ENCODE peak calls at places on chromosomes 1 and 21, in seven cellular contexts. One of them, this sample, is unnamed.

GRCh38 chr1:176894450-176894849 is 270.1 kb downstream of the ASTN1 start:
- DNase-seq in stomach: no peak
- DNase-seq in lung: no peak
- DNase-seq in CD4-positive, alpha-beta memory T cell: no peak
- DNase-seq in CD8-positive, alpha-beta memory T cell: no peak
- DNase-seq in breast epithelium: no peak
- DNase-seq in sigmoid colon: no peak
- DNase-seq in this sample: no peak

GRCh38 chr1:12143631-12144155 is 23.1 kb upstream of the TNFRSF1B start:
- DNase-seq in stomach: peak; percentile 71
- DNase-seq in lung: peak; percentile 83
- DNase-seq in CD4-positive, alpha-beta memory T cell: no peak
- DNase-seq in CD8-positive, alpha-beta memory T cell: no peak
- DNase-seq in breast epithelium: peak; percentile 73
- DNase-seq in sigmoid colon: peak; percentile 94
- DNase-seq in this sample: no peak

GRCh38 chr1:204846546-204846945 is 24.1 kb upstream of the NFASC start:
- DNase-seq in stomach: no peak
- DNase-seq in lung: no peak
- DNase-seq in CD4-positive, alpha-beta memory T cell: no peak
- DNase-seq in CD8-positive, alpha-beta memory T cell: no peak
- DNase-seq in breast epithelium: no peak
- DNase-seq in sigmoid colon: no peak
- DNase-seq in this sample: no peak

GRCh38 chr1:7847599-7847998 is 5.3 kb downstream of the UTS2 start:
- DNase-seq in stomach: no peak
- DNase-seq in lung: no peak
- DNase-seq in CD4-positive, alpha-beta memory T cell: no peak
- DNase-seq in CD8-positive, alpha-beta memory T cell: no peak
- DNase-seq in breast epithelium: no peak
- DNase-seq in sigmoid colon: no peak
- DNase-seq in this sample: no peak

GRCh38 chr1:98557808-98558390 is 103.6 kb upstream of the SNX7 start:
- DNase-seq in stomach: no peak
- DNase-seq in lung: no peak
- DNase-seq in CD4-positive, alpha-beta memory T cell: no peak
- DNase-seq in CD8-positive, alpha-beta memory T cell: no peak
- DNase-seq in breast epithelium: no peak
- DNase-seq in sigmoid colon: no peak
- DNase-seq in this sample: no peak

GRCh38 chr1:81126989-81127571 is 673.7 kb upstream of the ADGRL2 start:
- DNase-seq in stomach: no peak
- DNase-seq in lung: no peak
- DNase-seq in CD4-positive, alpha-beta memory T cell: no peak
- DNase-seq in CD8-positive, alpha-beta memory T cell: no peak
- DNase-seq in breast epithelium: no peak
- DNase-seq in sigmoid colon: no peak
- DNase-seq in this sample: no peak

GRCh38 chr1:76998582-76999189 is 131.4 kb downstream of the ST6GALNAC5 start:
- DNase-seq in stomach: no peak
- DNase-seq in lung: no peak
- DNase-seq in CD4-positive, alpha-beta memory T cell: no peak
- DNase-seq in CD8-positive, alpha-beta memory T cell: no peak
- DNase-seq in breast epithelium: no peak
- DNase-seq in sigmoid colon: no peak
- DNase-seq in this sample: peak; percentile 52

GRCh38 chr21:39094847-39095525 is 88.3 kb downstream of the PSMG1 start:
- DNase-seq in stomach: no peak
- DNase-seq in lung: no peak
- DNase-seq in CD4-positive, alpha-beta memory T cell: no peak
- DNase-seq in CD8-positive, alpha-beta memory T cell: no peak
- DNase-seq in breast epithelium: no peak
- DNase-seq in sigmoid colon: no peak
- DNase-seq in this sample: no peak

GRCh38 chr1:113325039-113325438 is 65.3 kb upstream of the MAGI3 start:
- DNase-seq in stomach: peak; percentile 34
- DNase-seq in lung: no peak
- DNase-seq in CD4-positive, alpha-beta memory T cell: no peak
- DNase-seq in CD8-positive, alpha-beta memory T cell: no peak
- DNase-seq in breast epithelium: no peak
- DNase-seq in sigmoid colon: no peak
- DNase-seq in this sample: peak; percentile 7

GRCh38 chr1:173527151-173527826 is 50.2 kb downstream of the PRDX6 start:
- DNase-seq in stomach: no peak
- DNase-seq in lung: no peak
- DNase-seq in CD4-positive, alpha-beta memory T cell: no peak
- DNase-seq in CD8-positive, alpha-beta memory T cell: no peak
- DNase-seq in breast epithelium: no peak
- DNase-seq in sigmoid colon: no peak
- DNase-seq in this sample: no peak

GRCh38 chr1:39866767-39867166 is 16.5 kb downstream of the TRIT1 start:
- DNase-seq in stomach: no peak
- DNase-seq in lung: no peak
- DNase-seq in CD4-positive, alpha-beta memory T cell: no peak
- DNase-seq in CD8-positive, alpha-beta memory T cell: no peak
- DNase-seq in breast epithelium: no peak
- DNase-seq in sigmoid colon: no peak
- DNase-seq in this sample: no peak

GRCh38 chr1:25246600-25247023 is 642 bp downstream of the RSRP1 start:
- DNase-seq in stomach: peak; percentile 34
- DNase-seq in lung: no peak
- DNase-seq in CD4-positive, alpha-beta memory T cell: peak; percentile 50
- DNase-seq in CD8-positive, alpha-beta memory T cell: peak; percentile 42
- DNase-seq in breast epithelium: no peak
- DNase-seq in sigmoid colon: peak; percentile 77
- DNase-seq in this sample: no peak

GRCh38 chr1:224860488-224860887 is 69.0 kb upstream of the DNAH14 start:
- DNase-seq in stomach: no peak
- DNase-seq in lung: no peak
- DNase-seq in CD4-positive, alpha-beta memory T cell: no peak
- DNase-seq in CD8-positive, alpha-beta memory T cell: no peak
- DNase-seq in breast epithelium: no peak
- DNase-seq in sigmoid colon: no peak
- DNase-seq in this sample: no peak

GRCh38 chr1:147494998-147495580 is 46.2 kb upstream of the BCL9 start:
- DNase-seq in stomach: peak; percentile 70
- DNase-seq in lung: peak; percentile 61
- DNase-seq in CD4-positive, alpha-beta memory T cell: peak; percentile 69
- DNase-seq in CD8-positive, alpha-beta memory T cell: peak; percentile 56
- DNase-seq in breast epithelium: peak; percentile 45
- DNase-seq in sigmoid colon: peak; percentile 88
- DNase-seq in this sample: peak; percentile 46

GRCh38 chr1:64031191-64031590 is 172.2 kb upstream of the UBE2U start:
- DNase-seq in stomach: no peak
- DNase-seq in lung: no peak
- DNase-seq in CD4-positive, alpha-beta memory T cell: no peak
- DNase-seq in CD8-positive, alpha-beta memory T cell: no peak
- DNase-seq in breast epithelium: no peak
- DNase-seq in sigmoid colon: no peak
- DNase-seq in this sample: no peak

GRCh38 chr21:36927718-36928117 is 38.8 kb downstream of the HLCS start:
- DNase-seq in stomach: peak; percentile 84
- DNase-seq in lung: peak; percentile 72
- DNase-seq in CD4-positive, alpha-beta memory T cell: peak; percentile 48
- DNase-seq in CD8-positive, alpha-beta memory T cell: peak; percentile 22
- DNase-seq in breast epithelium: peak; percentile 56
- DNase-seq in sigmoid colon: peak; percentile 80
- DNase-seq in this sample: peak; percentile 52

GRCh38 chr1:117036018-117036421 is 24.1 kb upstream of the TTF2 start:
- DNase-seq in stomach: no peak
- DNase-seq in lung: no peak
- DNase-seq in CD4-positive, alpha-beta memory T cell: no peak
- DNase-seq in CD8-positive, alpha-beta memory T cell: no peak
- DNase-seq in breast epithelium: no peak
- DNase-seq in sigmoid colon: no peak
- DNase-seq in this sample: no peak

GRCh38 chr1:88634538-88634937 is 49.5 kb upstream of the PKN2 start:
- DNase-seq in stomach: no peak
- DNase-seq in lung: no peak
- DNase-seq in CD4-positive, alpha-beta memory T cell: no peak
- DNase-seq in CD8-positive, alpha-beta memory T cell: no peak
- DNase-seq in breast epithelium: no peak
- DNase-seq in sigmoid colon: no peak
- DNase-seq in this sample: no peak

GRCh38 chr1:244837597-244838258 is 2.3 kb downstream of the COX20 start:
- DNase-seq in stomach: no peak
- DNase-seq in lung: no peak
- DNase-seq in CD4-positive, alpha-beta memory T cell: no peak
- DNase-seq in CD8-positive, alpha-beta memory T cell: no peak
- DNase-seq in breast epithelium: no peak
- DNase-seq in sigmoid colon: no peak
- DNase-seq in this sample: no peak

GRCh38 chr1:53526451-53527101 is 67.4 kb downstream of the DMRTB1 start:
- DNase-seq in stomach: peak; percentile 56
- DNase-seq in lung: no peak
- DNase-seq in CD4-positive, alpha-beta memory T cell: no peak
- DNase-seq in CD8-positive, alpha-beta memory T cell: no peak
- DNase-seq in breast epithelium: no peak
- DNase-seq in sigmoid colon: peak; percentile 81
- DNase-seq in this sample: no peak

GRCh38 chr1:8679411-8679800 is 138.0 kb downstream of the RERE start:
- DNase-seq in stomach: no peak
- DNase-seq in lung: no peak
- DNase-seq in CD4-positive, alpha-beta memory T cell: no peak
- DNase-seq in CD8-positive, alpha-beta memory T cell: no peak
- DNase-seq in breast epithelium: no peak
- DNase-seq in sigmoid colon: no peak
- DNase-seq in this sample: no peak

GRCh38 chr1:53381790-53382401 is 54.0 kb upstream of the LRP8 start:
- DNase-seq in stomach: no peak
- DNase-seq in lung: no peak
- DNase-seq in CD4-positive, alpha-beta memory T cell: no peak
- DNase-seq in CD8-positive, alpha-beta memory T cell: no peak
- DNase-seq in breast epithelium: no peak
- DNase-seq in sigmoid colon: peak; percentile 4
- DNase-seq in this sample: peak; percentile 83

GRCh38 chr1:102772831-102773230 is 335.5 kb downstream of the COL11A1 start:
- DNase-seq in stomach: no peak
- DNase-seq in lung: no peak
- DNase-seq in CD4-positive, alpha-beta memory T cell: no peak
- DNase-seq in CD8-positive, alpha-beta memory T cell: no peak
- DNase-seq in breast epithelium: no peak
- DNase-seq in sigmoid colon: no peak
- DNase-seq in this sample: no peak

GRCh38 chr21:38386967-38387366 is 111.3 kb downstream of the ERG start:
- DNase-seq in stomach: no peak
- DNase-seq in lung: no peak
- DNase-seq in CD4-positive, alpha-beta memory T cell: no peak
- DNase-seq in CD8-positive, alpha-beta memory T cell: no peak
- DNase-seq in breast epithelium: no peak
- DNase-seq in sigmoid colon: no peak
- DNase-seq in this sample: no peak

GRCh38 chr1:183124259-183124658 is 61.8 kb upstream of the LAMC2 start:
- DNase-seq in stomach: no peak
- DNase-seq in lung: no peak
- DNase-seq in CD4-positive, alpha-beta memory T cell: no peak
- DNase-seq in CD8-positive, alpha-beta memory T cell: no peak
- DNase-seq in breast epithelium: no peak
- DNase-seq in sigmoid colon: no peak
- DNase-seq in this sample: no peak
- H3K36me3 ChIP-seq in stomach: peaks cover 100% of the 10 kb centered on the region
- H3K36me3 ChIP-seq in lung: peaks cover 27% of the 10 kb centered on the region
- H3K36me3 ChIP-seq in CD4-positive, alpha-beta memory T cell: no peaks in the 10 kb centered on the region
- H3K36me3 ChIP-seq in CD8-positive, alpha-beta memory T cell: no peaks in the 10 kb centered on the region
- H3K36me3 ChIP-seq in breast epithelium: peaks cover 3% of the 10 kb centered on the region
- H3K36me3 ChIP-seq in sigmoid colon: peaks cover 69% of the 10 kb centered on the region
- H3K36me3 ChIP-seq in this sample: peaks cover 17% of the 10 kb centered on the region

DNA sequence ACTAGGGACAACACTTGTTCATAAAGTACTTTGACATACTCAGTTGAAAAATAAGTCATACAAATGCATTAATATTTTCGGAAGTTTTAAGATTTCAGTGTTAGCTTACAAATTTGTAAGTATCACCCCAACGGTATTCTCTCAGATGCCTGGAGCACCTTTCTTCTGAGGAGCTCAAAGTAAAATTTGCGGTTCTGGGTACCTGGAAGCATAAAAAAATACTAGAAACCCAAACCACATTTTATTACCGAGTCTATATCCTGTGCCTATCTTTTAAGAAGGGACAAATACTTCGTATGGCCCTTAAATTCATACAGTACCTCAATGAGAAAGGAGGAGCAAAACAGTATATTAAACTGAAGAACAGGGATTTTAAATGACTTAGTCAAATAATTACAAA is 10.2 kb downstream of the SRSF4 start:
- DNase-seq in stomach: no peak
- DNase-seq in lung: no peak
- DNase-seq in CD4-positive, alpha-beta memory T cell: no peak
- DNase-seq in CD8-positive, alpha-beta memory T cell: no peak
- DNase-seq in breast epithelium: no peak
- DNase-seq in sigmoid colon: no peak
- DNase-seq in this sample: no peak
- H3K36me3 ChIP-seq in stomach: peaks cover 32% of the 10 kb centered on the region
- H3K36me3 ChIP-seq in lung: peaks cover 7% of the 10 kb centered on the region
- H3K36me3 ChIP-seq in CD4-positive, alpha-beta memory T cell: peaks cover 16% of the 10 kb centered on the region
- H3K36me3 ChIP-seq in CD8-positive, alpha-beta memory T cell: peaks cover 3% of the 10 kb centered on the region
- H3K36me3 ChIP-seq in breast epithelium: no peaks in the 10 kb centered on the region
- H3K36me3 ChIP-seq in sigmoid colon: peaks cover 4% of the 10 kb centered on the region
- H3K36me3 ChIP-seq in this sample: peaks cover 2% of the 10 kb centered on the region

GRCh38 chr1:155057788-155058211 is 5.7 kb upstream of the EFNA4 start:
- DNase-seq in stomach: no peak
- DNase-seq in lung: no peak
- DNase-seq in CD4-positive, alpha-beta memory T cell: no peak
- DNase-seq in CD8-positive, alpha-beta memory T cell: no peak
- DNase-seq in breast epithelium: no peak
- DNase-seq in sigmoid colon: no peak
- DNase-seq in this sample: no peak
- H3K36me3 ChIP-seq in stomach: peaks cover 76% of the 10 kb centered on the region
- H3K36me3 ChIP-seq in lung: peaks cover 55% of the 10 kb centered on the region
- H3K36me3 ChIP-seq in CD4-positive, alpha-beta memory T cell: peaks cover 3% of the 10 kb centered on the region
- H3K36me3 ChIP-seq in CD8-positive, alpha-beta memory T cell: no peaks in the 10 kb centered on the region
- H3K36me3 ChIP-seq in breast epithelium: no peaks in the 10 kb centered on the region
- H3K36me3 ChIP-seq in sigmoid colon: peaks cover 44% of the 10 kb centered on the region
- H3K36me3 ChIP-seq in this sample: no peaks in the 10 kb centered on the region

GRCh38 chr1:9760824-9761223 is 62.9 kb downstream of the CLSTN1 start:
- DNase-seq in stomach: no peak
- DNase-seq in lung: no peak
- DNase-seq in CD4-positive, alpha-beta memory T cell: no peak
- DNase-seq in CD8-positive, alpha-beta memory T cell: no peak
- DNase-seq in breast epithelium: no peak
- DNase-seq in sigmoid colon: no peak
- DNase-seq in this sample: no peak

GRCh38 chr1:9759939-9760338 is 63.8 kb downstream of the CLSTN1 start:
- DNase-seq in stomach: no peak
- DNase-seq in lung: no peak
- DNase-seq in CD4-positive, alpha-beta memory T cell: no peak
- DNase-seq in CD8-positive, alpha-beta memory T cell: no peak
- DNase-seq in breast epithelium: no peak
- DNase-seq in sigmoid colon: no peak
- DNase-seq in this sample: no peak

GRCh38 chr1:9758559-9759121 is 65.1 kb downstream of the CLSTN1 start:
- DNase-seq in stomach: no peak
- DNase-seq in lung: no peak
- DNase-seq in CD4-positive, alpha-beta memory T cell: no peak
- DNase-seq in CD8-positive, alpha-beta memory T cell: no peak
- DNase-seq in breast epithelium: no peak
- DNase-seq in sigmoid colon: no peak
- DNase-seq in this sample: no peak

GRCh38 chr1:9763914-9764313 is 59.9 kb downstream of the CLSTN1 start:
- DNase-seq in stomach: no peak
- DNase-seq in lung: no peak
- DNase-seq in CD4-positive, alpha-beta memory T cell: no peak
- DNase-seq in CD8-positive, alpha-beta memory T cell: no peak
- DNase-seq in breast epithelium: no peak
- DNase-seq in sigmoid colon: no peak
- DNase-seq in this sample: no peak

GRCh38 chr1:9761855-9762254 is 61.9 kb downstream of the CLSTN1 start:
- DNase-seq in stomach: no peak
- DNase-seq in lung: no peak
- DNase-seq in CD4-positive, alpha-beta memory T cell: no peak
- DNase-seq in CD8-positive, alpha-beta memory T cell: no peak
- DNase-seq in breast epithelium: no peak
- DNase-seq in sigmoid colon: no peak
- DNase-seq in this sample: no peak
- H3K36me3 ChIP-seq in stomach: peaks cover 12% of the 10 kb centered on the region
- H3K36me3 ChIP-seq in lung: peaks cover 8% of the 10 kb centered on the region
- H3K36me3 ChIP-seq in CD4-positive, alpha-beta memory T cell: peaks cover 4% of the 10 kb centered on the region
- H3K36me3 ChIP-seq in CD8-positive, alpha-beta memory T cell: no peaks in the 10 kb centered on the region
- H3K36me3 ChIP-seq in breast epithelium: no peaks in the 10 kb centered on the region
- H3K36me3 ChIP-seq in sigmoid colon: no peaks in the 10 kb centered on the region
- H3K36me3 ChIP-seq in this sample: no peaks in the 10 kb centered on the region

This sample was measured in Panc1.